ENCODE peak calls at places on chromosomes 13 and 19, in nine cellular contexts. X, K, O, P, Z, N, I, B and T are unnamed samples.

GRCh38 chr19:29115181-29115580 is 97.8 kb downstream of the UQCRFS1 start:
- DNase-seq in X (no peak), I (no peak), K (no peak), Z (no peak), B (no peak), O (no peak), P (no peak), N (no peak), T (no peak)

GRCh38 chr13:51714663-51715168 is 89.2 kb downstream of the DHRS12 start:
- DNase-seq in X (peak; percentile 86), Z (peak; percentile 59), N (no peak), I (no peak), O (no peak), K (no peak), B (peak; percentile 96), P (no peak), T (peak; percentile 77)

GRCh38 chr19:33090179-33090578 is 9.2 kb downstream of the GPATCH1 start:
- DNase-seq in P (no peak), X (no peak), K (no peak), N (no peak), I (no peak), B (no peak), O (no peak), Z (no peak), T (no peak)

GRCh38 chr19:1189419-1189818 is 15.4 kb upstream of the SBNO2 start:
- DNase-seq in K (peak; percentile 24), P (no peak), B (peak; percentile 63), O (no peak), N (no peak), I (no peak), Z (peak; percentile 55), X (peak; percentile 61), T (no peak)

GRCh38 chr19:49114630-49115363 is 627 bp downstream of the LIN7B start:
- DNase-seq in Z (no peak), B (no peak), N (peak; percentile 16), X (peak; percentile 49), I (no peak), P (peak; percentile 45), K (peak; percentile 28), O (peak; percentile 30), T (peak; percentile 64)

GRCh38 chr19:38843175-38843758 is 6.5 kb downstream of the HNRNPL start:
- DNase-seq in P (no peak), B (no peak), N (no peak), X (no peak), K (no peak), I (no peak), O (no peak), Z (no peak), T (no peak)

GRCh38 chr19:54298357-54299125 is 14.4 kb downstream of the LILRA5 start:
- DNase-seq in B (no peak), N (no peak), X (no peak), O (no peak), P (no peak), K (no peak), Z (no peak), I (no peak), T (no peak)

GRCh38 chr19:56136362-56136761 is 4.7 kb upstream of the ZNF444 start:
- DNase-seq in P (no peak), O (no peak), N (no peak), Z (no peak), B (no peak), I (no peak), K (no peak), X (no peak), T (no peak)

GRCh38 chr19:40612831-40613668 is 11.9 kb downstream of the LTBP4 start:
- DNase-seq in B (peak; percentile 29), P (peak; percentile 28), N (no peak), Z (peak; percentile 78), K (peak; percentile 50), X (peak; percentile 35), O (peak; percentile 55), I (peak; percentile 69), T (peak; percentile 39)

GRCh38 chr13:73618275-73618865 is 515.8 kb downstream of the KLF12 start:
- DNase-seq in O (no peak), K (no peak), Z (no peak), I (no peak), P (no peak), B (peak; percentile 46), N (no peak), X (no peak), T (no peak)

GRCh38 chr13:47869780-47870179 is 131.3 kb downstream of the SUCLA2 start:
- DNase-seq in B (peak; percentile 30), K (no peak), Z (no peak), N (no peak), X (peak; percentile 37), P (no peak), O (no peak), I (no peak), T (peak; percentile 33)

GRCh38 chr19:28694812-28695211 is 518.1 kb downstream of the UQCRFS1 start:
- DNase-seq in I (no peak), P (no peak), Z (no peak), N (no peak), B (no peak), X (peak; percentile 64), O (no peak), K (no peak), T (peak; percentile 76)

GRCh38 chr13:108269601-108270328 is at the start of gene TNFSF13B:
- DNase-seq in P (peak; percentile 13), O (no peak), X (peak; percentile 25), I (no peak), K (peak; percentile 16), B (no peak), Z (peak; percentile 85), N (no peak), T (peak; percentile 19)

GRCh38 chr19:10612515-10613119 is 12.7 kb upstream of the SLC44A2 start:
- DNase-seq in K (no peak), N (no peak), B (no peak), Z (no peak), O (peak; percentile 31), P (no peak), I (no peak), X (no peak), T (no peak)

GRCh38 chr19:54464044-54464623 is 556 bp upstream of the LENG9 start:
- DNase-seq in Z (peak; percentile 99), O (no peak), X (peak; percentile 84), N (no peak), I (peak; percentile 99), B (peak; percentile 98), K (peak; percentile 49), P (no peak), T (peak; percentile 88)

GRCh38 chr13:107373551-107373950 is 805.6 kb upstream of the ARGLU1 start:
- DNase-seq in N (peak; percentile 79), Z (no peak), P (peak; percentile 3), O (peak; percentile 88), B (peak; percentile 13), I (peak; percentile 60), K (no peak), X (peak; percentile 52), T (no peak)

GRCh38 chr19:38251564-38252051 is 4.6 kb downstream of the PPP1R14A start:
- DNase-seq in X (no peak), I (no peak), P (no peak), B (peak; percentile 80), K (no peak), O (peak; percentile 50), N (no peak), Z (no peak), T (no peak)

GRCh38 chr13:102679449-102680132 is 15.3 kb downstream of the METTL21C start:
- DNase-seq in X (no peak), Z (no peak), N (no peak), I (no peak), P (no peak), O (no peak), B (no peak), K (no peak), T (no peak)

GRCh38 chr19:51552996-51553725 is 17.9 kb upstream of the ZNF175 start:
- DNase-seq in K (no peak), X (peak; percentile 64), I (no peak), P (peak; percentile 80), Z (peak; percentile 53), B (peak; percentile 22), O (peak; percentile 79), N (no peak), T (peak; percentile 58)

GRCh38 chr13:50415428-50415827 is 400.2 kb downstream of the KCNRG start:
- DNase-seq in K (no peak), B (no peak), I (no peak), P (no peak), N (no peak), Z (no peak), O (no peak), X (no peak), T (no peak)

GRCh38 chr19:49657493-49658138 is 8.0 kb downstream of the IRF3 start:
- DNase-seq in O (no peak), P (no peak), X (no peak), Z (no peak), I (no peak), N (no peak), B (no peak), K (no peak), T (no peak)

GRCh38 chr13:95745289-95745688 is 68.3 kb downstream of the DNAJC3 start:
- DNase-seq in Z (no peak), I (no peak), O (no peak), X (no peak), K (no peak), P (no peak), B (no peak), N (no peak), T (no peak)

GRCh38 chr13:26961890-26962615 is 201.5 kb upstream of the GPR12 start:
- DNase-seq in N (peak; percentile 42), P (no peak), I (no peak), X (no peak), B (no peak), O (no peak), Z (no peak), K (no peak), T (no peak)

GRCh38 chr13:113337976-113338375 is 26.0 kb downstream of the GRTP1 start:
- DNase-seq in X (no peak), P (no peak), I (no peak), O (no peak), N (no peak), Z (no peak), K (no peak), B (no peak), T (no peak)

GRCh38 chr19:16898306-16899015 is 9.7 kb downstream of the F2RL3 start:
- DNase-seq in O (no peak), N (no peak), X (no peak), I (no peak), Z (no peak), B (no peak), K (no peak), P (no peak), T (no peak)

GRCh38 chr13:30052127-30052526 is 201.7 kb upstream of the UBL3 start:
- DNase-seq in K (no peak), Z (no peak), X (no peak), N (no peak), B (no peak), P (no peak), I (no peak), O (no peak), T (no peak)

GRCh38 chr13:31431722-31432137 is 232.0 kb downstream of the B3GLCT start:
- DNase-seq in K (no peak), P (peak; percentile 71), I (no peak), N (peak; percentile 1), O (peak; percentile 60), Z (peak; percentile 61), B (peak; percentile 35), X (peak; percentile 63), T (peak; percentile 53)

GRCh38 chr13:49165798-49166752 is 54.1 kb upstream of the MLNR start:
- DNase-seq in X (no peak), N (no peak), O (no peak), B (no peak), K (no peak), I (no peak), Z (no peak), P (no peak), T (no peak)

GRCh38 chr13:41547253-41548000 is 90.1 kb downstream of the RGCC start:
- DNase-seq in I (no peak), Z (no peak), B (peak; percentile 52), P (peak; percentile 71), K (no peak), O (no peak), X (no peak), N (no peak), T (no peak)

GRCh38 chr19:55529636-55530230 is 7.2 kb downstream of the SBK2 start:
- DNase-seq in P (no peak), X (no peak), B (no peak), O (no peak), Z (no peak), N (no peak), K (no peak), I (no peak), T (no peak)

GRCh38 chr19:39211731-39212376 is 7.8 kb upstream of the SYCN start:
- DNase-seq in I (no peak), B (no peak), P (no peak), O (no peak), X (peak; percentile 19), K (no peak), Z (no peak), N (no peak), T (no peak)